ENCODE peak calls at places on chromosomes 7 and 10, in four cellular contexts. Y is hepatocyte, J is ovary, L is IMR-90. C is an unnamed sample.

GRCh38 chr7:31642681-31643115 is 44.3 kb upstream of the PPP1R17 start:
- DNase-seq in Y (no peak), J (no peak), L (no peak), C (no peak)

GRCh38 chr7:26584964-26585650 is 279.3 kb downstream of the SKAP2 start:
- DNase-seq in Y (peak), J (no peak), L (no peak), C (no peak)

GRCh38 chr10:8060010-8060703 is 5.7 kb downstream of the GATA3 start:
- DNase-seq in Y (peak), J (no peak), L (peak), C (no peak)

GRCh38 chr10:66804911-66805310 is 120.9 kb upstream of the LRRTM3 start:
- DNase-seq in Y (peak), J (no peak), L (peak), C (no peak)

GRCh38 chr7:44486693-44487092 is 3.8 kb downstream of the NUDCD3 start:
- DNase-seq in Y (peak), J (no peak), L (peak), C (peak)

GRCh38 chr7:151552352-151553028 is 32.8 kb upstream of the RHEB start:
- DNase-seq in Y (peak), J (no peak), L (no peak), C (no peak)

GRCh38 chr10:126391162-126391880 is 3.0 kb upstream of the ADAM12 start:
- DNase-seq in Y (peak), J (no peak), L (peak), C (peak)

GRCh38 chr10:53071505-53072125 is 299.0 kb upstream of the MBL2 start:
- DNase-seq in Y (no peak), J (no peak), L (no peak), C (no peak)

GRCh38 chr7:21256310-21256877 is 171.5 kb upstream of the SP4 start:
- DNase-seq in Y (peak), J (no peak), L (peak), C (peak)

GRCh38 chr10:102435098-102435497 is 2.7 kb upstream of the CUEDC2 start:
- DNase-seq in Y (peak), J (no peak), L (no peak), C (no peak)
- H3K4me3 ChIP-seq in Y (no peak), J (peak), L (no peak), C (no peak)

DNA sequence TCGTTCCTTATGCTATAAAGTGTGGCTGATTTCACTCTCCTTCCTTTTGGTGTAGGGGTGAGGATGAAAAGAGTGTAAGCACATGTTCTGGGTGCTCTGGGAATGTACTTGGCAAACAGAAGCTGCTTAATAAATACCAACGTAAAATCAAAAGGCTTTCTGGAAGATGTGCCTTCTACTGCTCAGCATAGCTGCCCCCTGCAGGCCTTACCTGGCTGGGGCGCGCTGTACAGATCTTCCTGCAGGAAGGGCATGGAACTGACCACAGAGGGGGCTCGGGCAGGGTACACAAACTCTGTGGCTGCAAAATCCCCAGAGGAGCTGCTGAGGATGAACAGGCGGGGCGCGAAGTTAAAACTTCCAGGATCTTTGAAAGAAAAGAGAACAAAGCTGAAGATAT is 169.4 kb downstream of the SVIL start:
- DNase-seq in Y (no peak), J (no peak), L (no peak), C (no peak)
- TF ChIP-seq CTCF in Y (no peak), J (no peak), L (peak), C (peak)

DNA sequence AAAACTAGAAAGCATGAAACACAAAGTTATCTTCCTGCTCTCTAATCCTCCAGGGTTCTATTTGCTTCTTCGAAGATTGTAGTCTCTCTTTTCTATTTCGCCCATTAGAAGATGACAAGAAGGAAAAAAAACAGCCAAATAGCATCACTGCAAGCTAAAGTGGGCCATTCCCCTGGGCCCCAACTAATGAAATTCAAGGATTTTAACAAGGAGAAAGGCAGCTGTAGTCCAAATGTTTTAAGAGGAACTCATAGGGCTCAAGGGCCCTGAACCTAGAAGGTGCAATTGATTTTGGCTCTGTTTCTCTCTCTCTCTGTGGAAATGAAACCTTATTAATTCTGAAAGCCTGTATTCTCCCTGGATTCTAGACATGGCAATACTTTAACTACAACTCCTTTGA is 53.6 kb downstream of the CUBN start:
- DNase-seq in Y (peak), J (no peak), L (no peak), C (peak)
- H3K4me3 ChIP-seq in Y (no peak), J (no peak), L (no peak), C (peak)

DNA sequence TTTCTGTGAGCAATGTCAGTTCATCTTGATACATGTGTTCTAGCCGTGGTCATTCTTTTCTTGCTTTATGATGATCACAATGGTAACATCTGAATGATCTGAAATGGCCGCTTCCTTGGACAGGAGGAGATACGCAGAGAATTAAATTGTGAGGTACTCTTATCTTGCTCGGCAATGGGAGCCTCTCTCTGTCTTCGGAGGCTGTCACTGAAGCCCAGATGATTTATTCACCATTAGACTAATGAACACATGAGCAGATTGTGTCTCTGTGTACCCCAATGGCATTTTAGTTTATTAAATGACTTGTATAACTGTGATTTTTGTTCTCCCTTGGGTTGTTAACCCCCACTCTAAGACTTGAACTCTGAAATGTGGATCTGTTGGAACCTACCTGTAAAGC is 38.6 kb downstream of the RBM33 start:
- DNase-seq in Y (no peak), J (no peak), L (no peak), C (no peak)
- TF ChIP-seq CTCF in Y (no peak), J (no peak), L (no peak), C (no peak)

GRCh38 chr10:113128450-113129105 is 178.5 kb downstream of the TCF7L2 start:
- DNase-seq in Y (no peak), J (no peak), L (no peak), C (no peak)

GRCh38 chr10:113131611-113132330 is 181.7 kb downstream of the TCF7L2 start:
- DNase-seq in Y (no peak), J (no peak), L (peak), C (peak)

GRCh38 chr10:113127285-113128283 is 177.5 kb downstream of the TCF7L2 start:
- DNase-seq in Y (no peak), J (no peak), L (no peak), C (no peak)

GRCh38 chr10:113126506-113127192 is 176.6 kb downstream of the TCF7L2 start:
- DNase-seq in Y (peak), J (peak), L (peak), C (peak)

DNA sequence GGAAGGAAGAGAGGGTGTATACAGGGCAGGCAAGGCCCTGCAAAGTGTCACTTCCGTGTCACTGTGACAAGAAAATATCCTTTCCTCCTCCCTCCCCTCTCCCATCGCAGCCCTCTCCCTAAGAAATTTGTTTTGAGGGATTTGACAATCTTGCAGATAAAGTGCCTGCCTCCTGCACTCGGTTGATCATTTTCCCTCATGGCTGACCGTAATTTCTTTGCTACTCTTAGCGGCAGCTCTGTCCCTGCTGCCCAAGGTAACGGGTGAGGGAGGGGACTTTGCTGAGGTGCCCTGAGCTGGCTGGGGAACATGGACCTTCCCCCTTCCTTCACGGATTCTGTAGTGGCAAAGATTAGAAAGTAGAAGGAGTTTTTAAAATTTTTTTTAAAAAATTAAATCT is 179.1 kb downstream of the TCF7L2 start:
- DNase-seq in Y (no peak), J (no peak), L (no peak), C (no peak)
- H3K4me3 ChIP-seq in Y (no peak), J (no peak), L (no peak), C (no peak)

GRCh38 chr10:35600193-35600592 is 4.9 kb upstream of the GJD4 start:
- DNase-seq in Y (no peak), J (no peak), L (no peak), C (no peak)
- TF ChIP-seq CTCF in Y (no peak), J (no peak), L (peak), C (peak)

C was measured in foreskin fibroblast.